ENCODE peak calls at places on chromosome 21, in six cellular contexts. One of them, this sample, is unnamed.

GRCh38 chr21:42121792-42122191 is 50.7 kb downstream of the UMODL1 start:
- DNase-seq in K562: no peak
- DNase-seq in HepG2: no peak
- DNase-seq in SK-N-SH: no peak
- DNase-seq in IMR-90: no peak
- DNase-seq in GM12878: no peak
- DNase-seq in this sample: no peak

GRCh38 chr21:42862774-42863503 is 16.4 kb downstream of the WDR4 start:
- DNase-seq in HepG2: no peak
- DNase-seq in IMR-90: no peak
- DNase-seq in K562: no peak
- DNase-seq in GM12878: no peak
- DNase-seq in SK-N-SH: peak
- DNase-seq in this sample: no peak

GRCh38 chr21:42089093-42089631 is 18.0 kb downstream of the UMODL1 start:
- DNase-seq in SK-N-SH: no peak
- DNase-seq in K562: no peak
- DNase-seq in GM12878: no peak
- DNase-seq in HepG2: no peak
- DNase-seq in IMR-90: no peak
- DNase-seq in this sample: no peak

GRCh38 chr21:34156957-34157356 is 83.6 kb downstream of the MRPS6 start:
- DNase-seq in HepG2: no peak
- DNase-seq in GM12878: no peak
- DNase-seq in K562: no peak
- DNase-seq in IMR-90: no peak
- DNase-seq in SK-N-SH: no peak
- DNase-seq in this sample: no peak

GRCh38 chr21:46110499-46111192 is 12.7 kb downstream of the COL6A2 start:
- DNase-seq in GM12878: no peak
- DNase-seq in K562: no peak
- DNase-seq in IMR-90: no peak
- DNase-seq in HepG2: no peak
- DNase-seq in SK-N-SH: peak
- DNase-seq in this sample: no peak

GRCh38 chr21:34129039-34129891 is 55.9 kb downstream of the MRPS6 start:
- DNase-seq in IMR-90: peak
- DNase-seq in K562: peak
- DNase-seq in HepG2: no peak
- DNase-seq in GM12878: no peak
- DNase-seq in SK-N-SH: peak
- DNase-seq in this sample: no peak

GRCh38 chr21:45975017-45975595 is 6.5 kb upstream of the COL6A1 start:
- DNase-seq in GM12878: no peak
- DNase-seq in K562: no peak
- DNase-seq in SK-N-SH: no peak
- DNase-seq in IMR-90: peak
- DNase-seq in HepG2: no peak
- DNase-seq in this sample: no peak

GRCh38 chr21:37631319-37632117 is 264.9 kb downstream of the DYRK1A start:
- DNase-seq in SK-N-SH: no peak
- DNase-seq in K562: no peak
- DNase-seq in IMR-90: no peak
- DNase-seq in HepG2: no peak
- DNase-seq in GM12878: peak
- DNase-seq in this sample: peak

GRCh38 chr21:41932576-41933258 is 21.1 kb downstream of the C2CD2 start:
- DNase-seq in HepG2: peak
- DNase-seq in IMR-90: peak
- DNase-seq in GM12878: no peak
- DNase-seq in K562: peak
- DNase-seq in SK-N-SH: peak
- DNase-seq in this sample: no peak

GRCh38 chr21:42654179-42654912 is 925 bp downstream of the PDE9A start:
- DNase-seq in K562: no peak
- DNase-seq in IMR-90: no peak
- DNase-seq in SK-N-SH: peak
- DNase-seq in HepG2: peak
- DNase-seq in GM12878: no peak
- DNase-seq in this sample: peak

GRCh38 chr21:36194024-36194423 is 37.4 kb downstream of the DOP1B start:
- DNase-seq in SK-N-SH: no peak
- DNase-seq in HepG2: no peak
- DNase-seq in K562: no peak
- DNase-seq in IMR-90: no peak
- DNase-seq in GM12878: no peak
- DNase-seq in this sample: no peak

GRCh38 chr21:45983981-45984551 is 2.5 kb downstream of the COL6A1 start:
- DNase-seq in K562: peak
- DNase-seq in IMR-90: no peak
- DNase-seq in HepG2: no peak
- DNase-seq in GM12878: no peak
- DNase-seq in SK-N-SH: no peak
- DNase-seq in this sample: no peak

GRCh38 chr21:31145271-31145801 is 107.1 kb upstream of the KRTAP19-8 start:
- DNase-seq in GM12878: no peak
- DNase-seq in IMR-90: peak
- DNase-seq in HepG2: no peak
- DNase-seq in SK-N-SH: no peak
- DNase-seq in K562: no peak
- DNase-seq in this sample: no peak

GRCh38 chr21:43279578-43279894 is 110.7 kb downstream of the CRYAA start:
- DNase-seq in GM12878: no peak
- DNase-seq in K562: no peak
- DNase-seq in HepG2: no peak
- DNase-seq in SK-N-SH: no peak
- DNase-seq in IMR-90: no peak
- DNase-seq in this sample: no peak

GRCh38 chr21:37060296-37060695 is 12.6 kb downstream of the PIGP start:
- DNase-seq in GM12878: no peak
- DNase-seq in K562: peak
- DNase-seq in IMR-90: peak
- DNase-seq in SK-N-SH: peak
- DNase-seq in HepG2: peak
- DNase-seq in this sample: peak

GRCh38 chr21:30695956-30696355 is 22.6 kb downstream of the KRTAP21-3 start:
- DNase-seq in IMR-90: no peak
- DNase-seq in GM12878: no peak
- DNase-seq in K562: no peak
- DNase-seq in HepG2: no peak
- DNase-seq in SK-N-SH: no peak
- DNase-seq in this sample: no peak

GRCh38 chr21:35658242-35658641 is 402.1 kb downstream of the SETD4 start:
- DNase-seq in IMR-90: peak
- DNase-seq in GM12878: no peak
- DNase-seq in HepG2: no peak
- DNase-seq in SK-N-SH: no peak
- DNase-seq in K562: no peak
- DNase-seq in this sample: no peak

GRCh38 chr21:22476214-22476613 is 1478.0 kb downstream of the NCAM2 start:
- DNase-seq in IMR-90: no peak
- DNase-seq in GM12878: no peak
- DNase-seq in K562: no peak
- DNase-seq in SK-N-SH: no peak
- DNase-seq in HepG2: no peak
- DNase-seq in this sample: no peak

GRCh38 chr21:41952568-41953248 is 1.1 kb downstream of the C2CD2 start:
- DNase-seq in HepG2: no peak
- DNase-seq in SK-N-SH: no peak
- DNase-seq in IMR-90: peak
- DNase-seq in K562: no peak
- DNase-seq in GM12878: no peak
- DNase-seq in this sample: no peak

GRCh38 chr21:35529141-35529863 is 480.2 kb upstream of the RUNX1 start:
- DNase-seq in GM12878: no peak
- DNase-seq in SK-N-SH: no peak
- DNase-seq in IMR-90: peak
- DNase-seq in K562: no peak
- DNase-seq in HepG2: no peak
- DNase-seq in this sample: no peak

GRCh38 chr21:32499249-32500055 is 85.9 kb downstream of the TCP10L start:
- DNase-seq in SK-N-SH: no peak
- DNase-seq in K562: no peak
- DNase-seq in GM12878: no peak
- DNase-seq in HepG2: no peak
- DNase-seq in IMR-90: peak
- DNase-seq in this sample: no peak

GRCh38 chr21:30842990-30843389 is 13.4 kb upstream of the KRTAP7-1 start:
- DNase-seq in GM12878: no peak
- DNase-seq in SK-N-SH: no peak
- DNase-seq in HepG2: no peak
- DNase-seq in K562: no peak
- DNase-seq in IMR-90: no peak
- DNase-seq in this sample: no peak

GRCh38 chr21:41366522-41367151 is 4.8 kb downstream of the MX2 start:
- DNase-seq in SK-N-SH: no peak
- DNase-seq in GM12878: peak
- DNase-seq in HepG2: peak
- DNase-seq in IMR-90: peak
- DNase-seq in K562: peak
- DNase-seq in this sample: peak

GRCh38 chr21:41684381-41685245 is 82.2 kb downstream of the RIPK4 start:
- DNase-seq in GM12878: no peak
- DNase-seq in K562: no peak
- DNase-seq in IMR-90: peak
- DNase-seq in HepG2: peak
- DNase-seq in SK-N-SH: no peak
- DNase-seq in this sample: peak

GRCh38 chr21:32626633-32627196 is 14.5 kb upstream of the CFAP298 start:
- DNase-seq in GM12878: no peak
- DNase-seq in K562: no peak
- DNase-seq in HepG2: no peak
- DNase-seq in IMR-90: peak
- DNase-seq in SK-N-SH: no peak
- DNase-seq in this sample: no peak

GRCh38 chr21:42075686-42076471 is 4.8 kb downstream of the UMODL1 start:
- DNase-seq in IMR-90: no peak
- DNase-seq in GM12878: no peak
- DNase-seq in SK-N-SH: no peak
- DNase-seq in HepG2: no peak
- DNase-seq in K562: no peak
- DNase-seq in this sample: no peak

GRCh38 chr21:17455451-17455850 is 57.4 kb upstream of the CXADR start:
- DNase-seq in K562: no peak
- DNase-seq in HepG2: peak
- DNase-seq in IMR-90: no peak
- DNase-seq in GM12878: no peak
- DNase-seq in SK-N-SH: no peak
- DNase-seq in this sample: no peak

GRCh38 chr21:42038393-42038792 is 28.2 kb upstream of the ZBTB21 start:
- DNase-seq in HepG2: no peak
- DNase-seq in IMR-90: no peak
- DNase-seq in SK-N-SH: no peak
- DNase-seq in GM12878: no peak
- DNase-seq in K562: no peak
- DNase-seq in this sample: no peak

GRCh38 chr21:31914472-31914871 is 41.7 kb downstream of the HUNK start:
- DNase-seq in IMR-90: no peak
- DNase-seq in SK-N-SH: no peak
- DNase-seq in HepG2: no peak
- DNase-seq in K562: no peak
- DNase-seq in GM12878: no peak
- DNase-seq in this sample: no peak

GRCh38 chr21:41432567-41433460 is 6.8 kb downstream of the MX1 start:
- DNase-seq in IMR-90: no peak
- DNase-seq in SK-N-SH: no peak
- DNase-seq in K562: no peak
- DNase-seq in HepG2: no peak
- DNase-seq in GM12878: no peak
- DNase-seq in this sample: no peak

GRCh38 chr21:44871576-44872265 is 1.8 kb downstream of the PTTG1IP start:
- DNase-seq in HepG2: peak
- DNase-seq in GM12878: no peak
- DNase-seq in SK-N-SH: no peak
- DNase-seq in K562: peak
- DNase-seq in IMR-90: peak
- DNase-seq in this sample: no peak
- TF ChIP-seq SMC3 in HepG2: no peak
- TF ChIP-seq SMC3 in GM12878: no peak
- TF ChIP-seq SMC3 in SK-N-SH: no peak
- TF ChIP-seq SMC3 in K562: no peak
- TF ChIP-seq SMC3 in IMR-90: no peak
- TF ChIP-seq SMC3 in this sample: no peak

GRCh38 chr21:44505673-44506278 is 34.2 kb downstream of the KRTAP10-1 start:
- DNase-seq in IMR-90: no peak
- DNase-seq in K562: no peak
- DNase-seq in HepG2: peak
- DNase-seq in GM12878: no peak
- DNase-seq in SK-N-SH: no peak
- DNase-seq in this sample: no peak
- TF ChIP-seq SMC3 in IMR-90: no peak
- TF ChIP-seq SMC3 in K562: no peak
- TF ChIP-seq SMC3 in HepG2: no peak
- TF ChIP-seq SMC3 in GM12878: no peak
- TF ChIP-seq SMC3 in SK-N-SH: no peak
- TF ChIP-seq SMC3 in this sample: no peak

DNA sequence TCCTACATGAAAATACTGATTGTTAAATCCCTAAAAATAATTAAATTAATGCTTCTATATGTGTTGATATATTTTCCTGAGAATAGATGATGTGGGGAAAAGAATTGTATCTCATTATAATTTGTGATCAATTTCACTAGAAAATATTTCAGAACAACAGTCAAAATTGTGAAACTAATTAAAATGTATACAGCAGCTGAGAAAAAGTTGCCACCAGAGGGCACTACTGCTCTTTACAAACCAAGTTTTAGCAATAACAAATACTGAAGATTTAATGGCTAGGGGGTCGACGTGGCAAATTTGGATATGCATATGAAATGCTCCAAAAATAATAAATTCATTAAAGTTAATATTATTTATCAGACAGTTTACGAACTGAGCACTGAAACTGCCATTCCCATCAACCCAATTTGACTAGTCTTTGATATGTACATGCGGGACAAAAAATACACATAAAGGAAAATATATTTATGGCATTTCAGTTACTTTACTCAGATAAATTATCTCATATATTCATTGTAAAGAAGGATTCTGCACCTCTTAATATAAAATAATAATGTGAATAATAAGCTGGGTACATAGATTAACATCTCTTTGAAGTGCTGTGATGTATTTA is 96.3 kb upstream of the TMPRSS15 start:
- DNase-seq in IMR-90: peak
- DNase-seq in K562: peak
- DNase-seq in GM12878: no peak
- DNase-seq in HepG2: peak
- DNase-seq in SK-N-SH: peak
- DNase-seq in this sample: no peak
- TF ChIP-seq SMC3 in IMR-90: peak
- TF ChIP-seq SMC3 in K562: peak
- TF ChIP-seq SMC3 in GM12878: peak
- TF ChIP-seq SMC3 in HepG2: peak
- TF ChIP-seq SMC3 in SK-N-SH: no peak
- TF ChIP-seq SMC3 in this sample: peak

DNA sequence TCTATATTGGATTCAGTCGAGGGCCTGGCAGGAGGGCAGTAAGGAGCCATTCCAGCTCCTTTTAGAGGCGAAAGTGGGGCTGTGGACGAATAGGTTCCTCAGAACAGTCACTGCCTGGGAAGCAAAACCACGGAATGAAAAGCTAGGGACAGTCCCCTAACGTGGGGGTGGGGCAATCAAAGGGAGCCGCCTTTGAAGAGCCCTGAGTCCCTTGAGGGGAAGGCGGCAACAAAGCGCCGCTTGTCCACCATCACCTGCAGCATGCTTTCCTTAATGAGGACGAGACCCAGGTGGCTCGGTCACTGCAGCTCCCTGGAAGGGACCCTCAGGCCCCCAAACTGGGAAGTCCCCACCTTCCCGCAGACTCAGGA is 184.7 kb downstream of the ETS2 start:
- DNase-seq in GM12878: no peak
- DNase-seq in HepG2: peak
- DNase-seq in IMR-90: no peak
- DNase-seq in K562: no peak
- DNase-seq in SK-N-SH: peak
- DNase-seq in this sample: no peak
- TF ChIP-seq SMC3 in GM12878: no peak
- TF ChIP-seq SMC3 in HepG2: no peak
- TF ChIP-seq SMC3 in IMR-90: no peak
- TF ChIP-seq SMC3 in K562: no peak
- TF ChIP-seq SMC3 in SK-N-SH: no peak
- TF ChIP-seq SMC3 in this sample: no peak

This sample was measured in A549.